ENCODE peak calls at places on chromosome 7, in eight cellular contexts. T is cardiac muscle cell, Z is ovary, S is transverse colon, G is mammary epithelial cell, B is pancreas, J is GM23338, P is body of pancreas. K is an unnamed sample.

GRCh38 chr7:38709123-38709522 is 78.0 kb upstream of the AMPH start:
- DNase-seq in T (no peak), Z (no peak), S (no peak), G (no peak), B (no peak), J (no peak), P (no peak), K (no peak)

GRCh38 chr7:82194011-82194410 is 249.6 kb downstream of the CACNA2D1 start:
- DNase-seq in T (peak), Z (no peak), S (no peak), G (peak), B (no peak), J (no peak), P (no peak), K (no peak)

GRCh38 chr7:95213809-95214492 is 110.4 kb downstream of the PON1 start:
- DNase-seq in T (peak), Z (no peak), S (no peak), G (no peak), B (no peak), J (no peak), P (peak), K (no peak)

GRCh38 chr7:87140271-87140748 is 11.9 kb upstream of the DMTF1 start:
- DNase-seq in T (peak), Z (no peak), S (no peak), G (no peak), B (no peak), J (no peak), P (no peak), K (no peak)

GRCh38 chr7:87316846-87317545 is 28.5 kb upstream of the CROT start:
- DNase-seq in T (peak), Z (no peak), S (no peak), G (peak), B (no peak), J (no peak), P (no peak), K (no peak)

GRCh38 chr7:100626055-100626454 is 13.7 kb downstream of the MOSPD3 start:
- DNase-seq in T (no peak), Z (no peak), S (no peak), G (no peak), B (no peak), J (no peak), P (no peak), K (no peak)

GRCh38 chr7:21944616-21945373 is 904 bp downstream of the CDCA7L start:
- DNase-seq in T (peak), Z (peak), S (peak), G (peak), B (peak), J (peak), P (peak), K (peak)

GRCh38 chr7:117859246-117859812 is 13.9 kb downstream of the CTTNBP2 start:
- DNase-seq in T (no peak), Z (no peak), S (no peak), G (no peak), B (no peak), J (no peak), P (no peak), K (no peak)

GRCh38 chr7:151246161-151247015 is 2.1 kb downstream of the SMARCD3 start:
- DNase-seq in T (no peak), Z (no peak), S (no peak), G (no peak), B (peak), J (peak), P (no peak), K (no peak)

GRCh38 chr7:119783799-119784198 is 489.2 kb upstream of the KCND2 start:
- DNase-seq in T (peak), Z (no peak), S (no peak), G (peak), B (no peak), J (no peak), P (peak), K (no peak)

GRCh38 chr7:336810-337566 is 47.0 kb downstream of the FOXL3 start:
- DNase-seq in T (no peak), Z (no peak), S (no peak), G (no peak), B (peak), J (no peak), P (no peak), K (no peak)

GRCh38 chr7:108448777-108449576 is 7.3 kb downstream of the NRCAM start:
- DNase-seq in T (no peak), Z (no peak), S (no peak), G (no peak), B (no peak), J (peak), P (no peak), K (no peak)

GRCh38 chr7:133511242-133511641 is 258.4 kb downstream of the EXOC4 start:
- DNase-seq in T (no peak), Z (no peak), S (no peak), G (no peak), B (no peak), J (no peak), P (no peak), K (no peak)

GRCh38 chr7:100122067-100122466 is 2.6 kb downstream of the CNPY4 start:
- DNase-seq in T (no peak), Z (no peak), S (no peak), G (no peak), B (no peak), J (no peak), P (no peak), K (no peak)

GRCh38 chr7:136046548-136046947 is 69.4 kb upstream of the MTPN start:
- DNase-seq in T (no peak), Z (no peak), S (no peak), G (no peak), B (no peak), J (no peak), P (no peak), K (no peak)

GRCh38 chr7:73623798-73624668 is at the start of gene MLXIPL:
- DNase-seq in T (peak), Z (peak), S (peak), G (peak), B (peak), J (peak), P (peak), K (peak)

GRCh38 chr7:42426163-42426562 is 189.2 kb upstream of the GLI3 start:
- DNase-seq in T (peak), Z (no peak), S (no peak), G (peak), B (no peak), J (no peak), P (no peak), K (no peak)

GRCh38 chr7:55160539-55160938 is 141.7 kb downstream of the EGFR start:
- DNase-seq in T (peak), Z (no peak), S (no peak), G (no peak), B (no peak), J (no peak), P (no peak), K (no peak)

GRCh38 chr7:114921636-114922150 is at the start of gene MDFIC:
- DNase-seq in T (peak), Z (peak), S (peak), G (no peak), B (peak), J (peak), P (peak), K (no peak)

GRCh38 chr7:100642534-100642907 is 1.2 kb upstream of the TFR2 start:
- DNase-seq in T (no peak), Z (no peak), S (peak), G (no peak), B (no peak), J (peak), P (no peak), K (no peak)

GRCh38 chr7:140239653-140239935 is 62.8 kb upstream of the KDM7A start:
- DNase-seq in T (no peak), Z (no peak), S (peak), G (no peak), B (no peak), J (no peak), P (no peak), K (no peak)

GRCh38 chr7:659996-660395 is 66.5 kb upstream of the DNAAF5 start:
- DNase-seq in T (no peak), Z (no peak), S (no peak), G (no peak), B (no peak), J (no peak), P (no peak), K (no peak)

GRCh38 chr7:45190406-45191165 is 33.0 kb downstream of the RAMP3 start:
- DNase-seq in T (no peak), Z (no peak), S (no peak), G (no peak), B (no peak), J (no peak), P (no peak), K (no peak)

GRCh38 chr7:29146888-29147609 is 712 bp upstream of the CPVL start:
- DNase-seq in T (no peak), Z (peak), S (peak), G (no peak), B (peak), J (peak), P (peak), K (no peak)

GRCh38 chr7:141522657-141523342 is 28.4 kb upstream of the AGK start:
- DNase-seq in T (no peak), Z (no peak), S (no peak), G (no peak), B (no peak), J (no peak), P (no peak), K (no peak)

GRCh38 chr7:101108961-101109360 is 17.9 kb upstream of the SERPINE1 start:
- DNase-seq in T (no peak), Z (no peak), S (no peak), G (peak), B (no peak), J (no peak), P (no peak), K (no peak)

GRCh38 chr7:63899691-63900393 is 98.8 kb upstream of the ZNF722 start:
- DNase-seq in T (no peak), Z (peak), S (peak), G (no peak), B (peak), J (no peak), P (peak), K (peak)

GRCh38 chr7:4140933-4141332 is 541.2 kb upstream of the FOXK1 start:
- DNase-seq in T (no peak), Z (no peak), S (no peak), G (no peak), B (peak), J (no peak), P (no peak), K (no peak)

GRCh38 chr7:103011650-103012049 is 62.9 kb downstream of the FBXL13 start:
- DNase-seq in T (peak), Z (no peak), S (no peak), G (no peak), B (no peak), J (no peak), P (no peak), K (no peak)

GRCh38 chr7:25495905-25496304 is 267.6 kb upstream of the NPVF start:
- DNase-seq in T (no peak), Z (no peak), S (no peak), G (no peak), B (no peak), J (no peak), P (no peak), K (no peak)
- H3K4me3 ChIP-seq in T (no peak), Z (no peak), S (no peak), G (no peak), B (no peak), J (no peak), P (no peak), K (no peak)

DNA sequence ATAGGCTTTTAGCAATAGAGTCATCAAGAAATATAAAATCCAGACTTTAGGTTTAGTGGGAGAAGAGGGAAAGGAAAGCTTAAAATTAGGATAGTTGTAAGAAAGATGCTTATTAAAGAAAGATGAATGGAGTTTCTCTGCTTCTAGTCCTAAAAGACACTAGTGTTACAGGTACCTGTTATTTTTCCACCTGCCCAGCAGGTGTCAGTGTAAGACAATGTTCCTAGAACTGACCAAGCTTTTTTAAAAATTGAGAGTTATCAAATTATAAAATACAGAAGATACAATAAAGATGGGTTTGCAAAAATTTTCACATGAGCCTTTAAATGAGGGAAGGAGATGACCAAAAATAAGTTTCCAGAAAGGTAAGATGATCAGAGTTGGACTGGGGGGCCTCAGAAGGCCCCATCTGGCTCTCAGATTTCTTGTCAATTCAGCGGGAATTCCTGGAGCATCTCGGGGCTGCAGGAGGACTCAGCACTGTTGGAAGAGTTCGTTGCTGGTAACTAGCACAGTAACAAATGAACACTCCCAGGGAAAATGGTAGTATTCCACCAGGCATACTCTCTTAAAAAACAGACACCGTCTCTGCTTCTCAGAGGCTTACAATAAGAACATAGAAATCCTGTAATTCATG is 71.9 kb upstream of the PIK3CG start:
- DNase-seq in T (peak), Z (no peak), S (no peak), G (peak), B (no peak), J (peak), P (peak), K (no peak)
- TF ChIP-seq CTCF in T (peak), Z (no peak), S (peak), G (peak), B (no peak), J (peak), P (peak), K (peak)

GRCh38 chr7:6251653-6252052 is 20.8 kb downstream of the CYTH3 start:
- DNase-seq in T (no peak), Z (no peak), S (no peak), G (no peak), B (no peak), J (no peak), P (no peak), K (no peak)

GRCh38 chr7:6254891-6255290 is 17.5 kb downstream of the CYTH3 start:
- DNase-seq in T (no peak), Z (no peak), S (no peak), G (no peak), B (no peak), J (no peak), P (no peak), K (no peak)

GRCh38 chr7:6252748-6253147 is 19.7 kb downstream of the CYTH3 start:
- DNase-seq in T (peak), Z (no peak), S (no peak), G (peak), B (no peak), J (no peak), P (no peak), K (no peak)

GRCh38 chr7:6250364-6250833 is 22.0 kb downstream of the CYTH3 start:
- DNase-seq in T (no peak), Z (no peak), S (no peak), G (peak), B (no peak), J (no peak), P (no peak), K (no peak)

DNA sequence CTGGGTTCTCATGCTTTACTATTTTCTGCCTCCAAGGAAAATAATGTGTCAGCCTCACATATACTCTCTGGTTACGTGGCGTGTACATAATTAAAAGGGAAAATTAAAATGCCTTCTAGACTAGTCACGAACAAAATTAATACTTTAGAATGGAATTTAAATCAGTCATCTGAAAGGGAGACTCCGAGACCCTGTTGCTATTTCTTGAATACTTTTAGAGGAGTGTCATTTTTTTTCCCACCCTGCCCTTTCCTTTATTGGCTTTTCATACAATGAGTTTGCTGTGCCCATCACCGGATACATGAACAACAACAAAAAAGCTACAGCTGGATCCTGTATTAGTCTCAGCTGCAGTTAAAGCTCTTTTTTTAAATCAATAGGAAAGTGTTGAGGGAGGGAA is 20.1 kb downstream of the CYTH3 start:
- DNase-seq in T (peak), Z (no peak), S (no peak), G (peak), B (no peak), J (no peak), P (no peak), K (no peak)
- H3K4me3 ChIP-seq in T (no peak), Z (no peak), S (no peak), G (peak), B (no peak), J (no peak), P (no peak), K (no peak)

DNA sequence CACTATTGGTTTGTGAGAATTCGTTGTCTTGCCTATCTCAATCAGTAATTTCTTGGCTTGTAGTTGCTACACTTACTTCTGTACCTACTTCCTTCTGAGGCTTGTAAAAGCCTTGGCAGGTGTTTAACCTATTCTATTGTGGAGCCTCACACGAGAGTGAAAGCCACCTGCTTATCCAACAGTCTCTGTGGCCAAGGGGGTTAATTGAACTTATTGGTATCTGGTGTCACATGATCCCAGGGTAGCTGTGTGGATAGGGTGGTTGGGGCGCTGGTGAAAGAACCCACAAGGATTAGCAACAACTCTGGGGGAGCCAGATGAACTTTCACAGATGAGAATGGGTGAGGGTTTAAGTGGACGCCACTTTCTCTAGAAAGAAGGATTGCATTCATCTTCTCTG is 13.9 kb upstream of the ATP6V0E2 start:
- DNase-seq in T (no peak), Z (no peak), S (no peak), G (no peak), B (no peak), J (no peak), P (no peak), K (no peak)
- TF ChIP-seq CTCF in T (no peak), Z (no peak), S (no peak), G (no peak), B (no peak), J (no peak), P (no peak), K (no peak)

K was measured in lung.